ENCODE peak calls at places on chromosomes 1 and 21, in five cellular contexts. E, I, M, V and X are unnamed samples.
A peak's percentile ranks its signal among the peaks of the same experiment; 100 is the strongest.

GRCh38 chr1:168613689-168614655 is 37.6 kb downstream of the XCL1 start:
- DNase-seq in E (no peak), I (no peak), M (no peak), V (peak; percentile 6), X (peak; percentile 65)

GRCh38 chr1:205791568-205792180 is 16.4 kb upstream of the RAB29 start:
- DNase-seq in I (peak; percentile 70), V (peak; percentile 6), E (peak; percentile 63), M (peak; percentile 44), X (peak; percentile 70)

GRCh38 chr1:53413175-53414001 is 45.8 kb upstream of the DMRTB1 start:
- DNase-seq in I (no peak), V (no peak), M (peak; percentile 21), E (peak; percentile 64), X (no peak)

GRCh38 chr21:45421071-45421845 is 16.3 kb downstream of the COL18A1 start:
- DNase-seq in M (no peak), V (no peak), E (no peak), I (no peak), X (peak; percentile 19)

GRCh38 chr1:215542301-215542700 is 24.8 kb upstream of the KCTD3 start:
- DNase-seq in I (no peak), E (no peak), M (no peak), V (no peak), X (no peak)

GRCh38 chr1:21703318-21703963 is 34.3 kb upstream of the RAP1GAP start:
- DNase-seq in V (no peak), I (no peak), E (no peak), M (no peak), X (no peak)

GRCh38 chr1:17831619-17832018 is 76.5 kb downstream of the ACTL8 start:
- DNase-seq in M (no peak), I (peak; percentile 70), E (no peak), V (no peak), X (no peak)

GRCh38 chr1:204293605-204294365 is 65.9 kb downstream of the PLEKHA6 start:
- DNase-seq in I (no peak), M (no peak), E (no peak), V (no peak), X (no peak)

GRCh38 chr1:100624886-100625430 is 87.0 kb downstream of the GPR88 start:
- DNase-seq in E (no peak), I (no peak), V (no peak), M (no peak), X (no peak)

GRCh38 chr1:89065077-89065868 is at the start of gene GBP1:
- DNase-seq in V (no peak), M (no peak), I (no peak), E (peak; percentile 26), X (no peak)

GRCh38 chr21:44723177-44724131 is 12.1 kb upstream of the TSPEAR start:
- DNase-seq in I (no peak), E (no peak), M (no peak), V (no peak), X (no peak)

GRCh38 chr1:220330265-220330664 is 58.0 kb upstream of the RAB3GAP2 start:
- DNase-seq in M (no peak), V (no peak), E (no peak), I (no peak), X (no peak)

GRCh38 chr1:222404710-222405109 is 143.2 kb downstream of the HHIPL2 start:
- DNase-seq in I (no peak), M (no peak), V (no peak), E (no peak), X (no peak)

GRCh38 chr21:40719615-40720014 is 127.3 kb downstream of the DSCAM start:
- DNase-seq in I (no peak), E (no peak), V (no peak), M (no peak), X (no peak)

GRCh38 chr1:71695820-71696219 is 586.5 kb downstream of the NEGR1 start:
- DNase-seq in E (no peak), V (no peak), M (no peak), I (no peak), X (no peak)

GRCh38 chr1:55039342-55040082 is at the start of gene PCSK9:
- DNase-seq in V (no peak), E (no peak), I (peak; percentile 71), M (no peak), X (peak; percentile 77)

GRCh38 chr1:10601342-10602060 is 126.8 kb downstream of the PEX14 start:
- DNase-seq in M (no peak), V (peak; percentile 33), I (no peak), E (no peak), X (no peak)

GRCh38 chr21:37564341-37564923 is 197.9 kb downstream of the DYRK1A start:
- DNase-seq in M (peak; percentile 67), V (peak; percentile 56), E (peak; percentile 93), I (peak; percentile 37), X (no peak)

GRCh38 chr21:43645987-43646386 is 13.3 kb downstream of the HSF2BP start:
- DNase-seq in M (no peak), I (no peak), V (no peak), E (no peak), X (no peak)

GRCh38 chr1:7670334-7671145 is 100.6 kb upstream of the VAMP3 start:
- DNase-seq in I (no peak), M (no peak), E (no peak), V (no peak), X (no peak)